ENCODE peak calls at places on chromosomes 2 and 18, in eight cellular contexts. W is NCI-H187 treated with DMSO at 0.1 percent for 48 hours; V is NCI-H2171 treated with DMSO at 0.1 percent for 48 hours; K is stimulated activated CD4-positive, alpha-beta T cell treated with anti-CD3 and anti-CD28 coated beads, TNF-alpha, amount 100 ng/mL, for 4 hours; T is GM23248; X is amniotic stem cell; S is cardiac muscle cell; D is LoVo. R is an unnamed sample.

GRCh38 chr2:86118130-86118529 is 12.1 kb downstream of the PTCD3 start:
- DNase-seq in W (no peak), V (no peak), K (no peak), T (no peak), X (no peak), S (no peak), D (no peak), R (no peak)

GRCh38 chr2:96325038-96325883 is at the start of gene ITPRIPL1:
- DNase-seq in W (no peak), V (peak), K (peak), T (peak), X (no peak), S (no peak), D (no peak), R (no peak)

GRCh38 chr2:28348149-28348567 is 44.5 kb upstream of the FOSL2 start:
- DNase-seq in W (no peak), V (no peak), K (no peak), T (no peak), X (no peak), S (no peak), D (no peak), R (peak)

GRCh38 chr2:188726561-188727247 is 247.5 kb upstream of the COL3A1 start:
- DNase-seq in W (no peak), V (no peak), K (no peak), T (no peak), X (no peak), S (no peak), D (no peak), R (no peak)

GRCh38 chr2:236051351-236051750 is 116.8 kb downstream of the GBX2 start:
- DNase-seq in W (no peak), V (no peak), K (no peak), T (no peak), X (no peak), S (no peak), D (no peak), R (no peak)

GRCh38 chr2:43537137-43537536 is 58.7 kb downstream of the THADA start:
- DNase-seq in W (no peak), V (no peak), K (no peak), T (no peak), X (no peak), S (no peak), D (no peak), R (peak)

GRCh38 chr18:42030586-42031182 is 75.7 kb downstream of the PIK3C3 start:
- DNase-seq in W (no peak), V (peak), K (no peak), T (peak), X (no peak), S (peak), D (no peak), R (no peak)

GRCh38 chr18:77208969-77209368 is 40.7 kb upstream of the GALR1 start:
- DNase-seq in W (no peak), V (no peak), K (no peak), T (peak), X (no peak), S (peak), D (peak), R (peak)

GRCh38 chr18:22044474-22045220 is 124.7 kb upstream of the GATA6 start:
- DNase-seq in W (no peak), V (no peak), K (no peak), T (no peak), X (no peak), S (no peak), D (peak), R (no peak)

GRCh38 chr2:178306351-178307073 is 112.2 kb downstream of the OSBPL6 start:
- DNase-seq in W (peak), V (peak), K (no peak), T (peak), X (no peak), S (peak), D (peak), R (peak)

GRCh38 chr2:104563398-104564024 is 290.4 kb upstream of the POU3F3 start:
- DNase-seq in W (no peak), V (no peak), K (no peak), T (no peak), X (no peak), S (no peak), D (no peak), R (no peak)

GRCh38 chr2:132627542-132627941 is 42.5 kb downstream of the LYPD1 start:
- DNase-seq in W (no peak), V (no peak), K (no peak), T (peak), X (no peak), S (peak), D (no peak), R (no peak)

GRCh38 chr2:104429978-104430740 is 423.8 kb upstream of the POU3F3 start:
- DNase-seq in W (no peak), V (no peak), K (no peak), T (no peak), X (no peak), S (no peak), D (no peak), R (no peak)

GRCh38 chr2:47486858-47487497 is 84.0 kb downstream of the MSH2 start:
- DNase-seq in W (no peak), V (no peak), K (no peak), T (no peak), X (no peak), S (no peak), D (no peak), R (no peak)

GRCh38 chr18:41126541-41127235 is 828.3 kb upstream of the PIK3C3 start:
- DNase-seq in W (no peak), V (no peak), K (no peak), T (peak), X (peak), S (peak), D (no peak), R (no peak)

GRCh38 chr18:79868811-79869541 is 71.2 kb downstream of the KCNG2 start:
- DNase-seq in W (no peak), V (no peak), K (no peak), T (no peak), X (no peak), S (no peak), D (no peak), R (no peak)

GRCh38 chr18:74520096-74520833 is 14.0 kb upstream of the CNDP1 start:
- DNase-seq in W (no peak), V (no peak), K (no peak), T (no peak), X (no peak), S (no peak), D (no peak), R (no peak)